ENCODE peak calls at places on chromosomes 2 and 18, in eight cellular contexts. P is tibial nerve, T is AG10803, W is esophagus squamous epithelium, V is fibroblast of lung, O is cardiac muscle cell, M is HFF-Myc, G is foreskin fibroblast. Y is an unnamed sample.

GRCh38 chr2:173401716-173402326 is 47.1 kb downstream of the CDCA7 start:
- DNase-seq in P (no peak), T (no peak), W (no peak), V (no peak), O (peak), M (no peak), G (no peak), Y (no peak)

GRCh38 chr2:224173882-224174415 is 134.9 kb upstream of the SERPINE2 start:
- DNase-seq in P (no peak), T (no peak), W (no peak), V (no peak), O (no peak), M (no peak), G (no peak), Y (no peak)

GRCh38 chr2:182951948-182952663 is 85.7 kb upstream of the FRZB start:
- DNase-seq in P (no peak), T (no peak), W (no peak), V (no peak), O (no peak), M (no peak), G (no peak), Y (no peak)

GRCh38 chr2:101435011-101435862 is 39.7 kb downstream of the RFX8 start:
- DNase-seq in P (no peak), T (peak), W (no peak), V (peak), O (peak), M (peak), G (peak), Y (no peak)

GRCh38 chr18:54772081-54772480 is 56.2 kb upstream of the RAB27B start:
- DNase-seq in P (no peak), T (peak), W (no peak), V (no peak), O (no peak), M (no peak), G (no peak), Y (no peak)

GRCh38 chr2:200650195-200650594 is 64.4 kb downstream of the AOX1 start:
- DNase-seq in P (no peak), T (peak), W (no peak), V (no peak), O (peak), M (no peak), G (no peak), Y (no peak)

GRCh38 chr18:52311331-52311730 is 28.7 kb upstream of the DCC start:
- DNase-seq in P (no peak), T (no peak), W (no peak), V (no peak), O (no peak), M (no peak), G (no peak), Y (no peak)

GRCh38 chr2:18311413-18311812 is 249.0 kb downstream of the RDH14 start:
- DNase-seq in P (no peak), T (peak), W (no peak), V (peak), O (no peak), M (peak), G (peak), Y (peak)

GRCh38 chr18:74175658-74176057 is 27.3 kb downstream of the TIMM21 start:
- DNase-seq in P (no peak), T (no peak), W (no peak), V (no peak), O (no peak), M (no peak), G (no peak), Y (no peak)

GRCh38 chr18:78891185-78891762 is 88.3 kb upstream of the SALL3 start:
- DNase-seq in P (no peak), T (no peak), W (no peak), V (no peak), O (no peak), M (no peak), G (no peak), Y (no peak)

GRCh38 chr2:134312482-134312881 is 58.6 kb downstream of the MGAT5 start:
- DNase-seq in P (no peak), T (no peak), W (no peak), V (no peak), O (no peak), M (no peak), G (no peak), Y (no peak)

GRCh38 chr2:141692829-141693228 is 438.0 kb downstream of the LRP1B start:
- DNase-seq in P (no peak), T (no peak), W (no peak), V (no peak), O (no peak), M (no peak), G (no peak), Y (no peak)

GRCh38 chr2:88754585-88755305 is 63.3 kb downstream of the RPIA start:
- DNase-seq in P (no peak), T (no peak), W (no peak), V (no peak), O (no peak), M (no peak), G (no peak), Y (no peak)

GRCh38 chr2:134173338-134174016 is 80.4 kb upstream of the MGAT5 start:
- DNase-seq in P (no peak), T (no peak), W (no peak), V (no peak), O (no peak), M (no peak), G (no peak), Y (no peak)

GRCh38 chr2:178478102-178478441 is 328 bp downstream of the FKBP7 start:
- DNase-seq in P (no peak), T (no peak), W (no peak), V (peak), O (peak), M (no peak), G (peak), Y (no peak)

GRCh38 chr2:215528555-215528954 is 92.7 kb upstream of the FN1 start:
- DNase-seq in P (no peak), T (peak), W (no peak), V (peak), O (peak), M (peak), G (peak), Y (peak)

GRCh38 chr2:55096586-55096985 is 46.3 kb upstream of the RTN4 start:
- DNase-seq in P (no peak), T (no peak), W (no peak), V (no peak), O (no peak), M (no peak), G (no peak), Y (no peak)

GRCh38 chr18:55861266-55861665 is 273.3 kb upstream of the TCF4 start:
- DNase-seq in P (no peak), T (peak), W (no peak), V (peak), O (peak), M (no peak), G (peak), Y (no peak)

DNA sequence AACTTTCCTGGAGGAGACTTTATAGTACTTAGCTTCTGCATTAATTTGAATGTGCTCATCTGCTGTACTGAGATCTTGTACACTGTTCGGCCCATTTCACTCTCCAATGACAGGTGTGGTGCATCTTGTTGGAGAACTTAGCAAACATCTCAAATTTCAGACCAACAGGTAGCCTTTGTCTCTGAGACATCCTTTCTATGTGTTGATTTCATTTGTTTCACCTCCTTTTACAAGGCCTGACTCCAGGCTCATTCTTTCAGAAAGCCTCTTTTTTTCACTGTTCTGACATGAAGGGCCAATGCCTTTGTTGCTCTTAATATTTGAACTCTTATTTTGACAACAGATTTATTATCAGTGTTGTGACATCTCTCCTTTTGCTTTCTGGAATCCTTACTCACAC is 271.8 kb upstream of the FANCL start:
- DNase-seq in P (no peak), T (no peak), W (no peak), V (no peak), O (no peak), M (no peak), G (no peak), Y (no peak)
- H3K4me3 ChIP-seq in P (no peak), T (no peak), W (no peak), V (no peak), O (no peak), M (no peak), G (no peak), Y (no peak)

DNA sequence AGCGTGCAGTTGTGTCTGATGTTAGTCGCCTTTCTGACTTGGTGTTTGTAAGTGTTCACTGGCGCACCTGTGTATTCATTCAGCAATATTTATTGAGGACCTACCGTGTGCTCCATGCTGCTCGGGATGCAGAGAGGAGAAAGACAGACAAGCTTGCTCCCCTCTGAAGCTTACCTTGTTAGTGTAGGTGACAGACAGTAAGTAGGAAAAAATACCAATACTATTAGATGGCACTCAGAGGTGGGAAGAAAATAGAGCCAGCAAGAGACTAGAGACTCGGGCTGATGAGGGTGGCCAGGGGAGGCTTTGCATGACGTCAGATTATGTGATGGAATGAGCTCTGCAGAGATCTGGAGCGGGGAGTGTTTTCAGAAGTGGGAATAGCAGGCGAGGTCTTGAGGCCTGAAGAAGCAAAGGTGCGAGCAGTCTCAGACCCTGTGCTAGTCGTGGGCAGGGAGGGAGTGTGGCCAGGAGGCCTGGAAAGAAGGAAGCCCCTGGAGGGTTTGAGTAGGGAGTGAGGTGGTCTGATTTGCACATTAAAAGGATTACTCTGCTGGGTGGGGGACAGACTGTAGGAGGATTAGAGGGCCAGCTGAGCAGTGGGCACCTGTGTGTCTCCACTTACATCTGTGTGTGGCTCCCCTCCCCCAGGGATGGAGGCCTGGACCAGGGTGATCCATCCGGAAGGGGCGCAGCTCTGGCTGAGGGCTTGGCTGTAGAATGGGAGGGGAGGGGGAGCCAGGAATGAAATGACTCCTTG is 11.8 kb downstream of the MTCL1 start:
- DNase-seq in P (no peak), T (no peak), W (no peak), V (no peak), O (no peak), M (no peak), G (no peak), Y (no peak)
- TF ChIP-seq CTCF in P (no peak), T (no peak), W (no peak), V (no peak), O (no peak), M (no peak), G (no peak), Y (no peak)

GRCh38 chr18:23587220-23587642 is 925 bp upstream of the NPC1 start:
- DNase-seq in P (no peak), T (no peak), W (no peak), V (no peak), O (no peak), M (no peak), G (no peak), Y (no peak)
- H3K4me3 ChIP-seq in P (peak), T (peak), W (peak), V (peak), O (peak), M (peak), G (peak), Y (peak)

GRCh38 chr2:29644949-29645348 is 276.4 kb downstream of the ALK start:
- DNase-seq in P (no peak), T (no peak), W (no peak), V (no peak), O (no peak), M (no peak), G (no peak), Y (no peak)
- TF ChIP-seq CTCF in P (no peak), T (no peak), W (no peak), V (no peak), O (no peak), M (no peak), G (no peak), Y (no peak)

DNA sequence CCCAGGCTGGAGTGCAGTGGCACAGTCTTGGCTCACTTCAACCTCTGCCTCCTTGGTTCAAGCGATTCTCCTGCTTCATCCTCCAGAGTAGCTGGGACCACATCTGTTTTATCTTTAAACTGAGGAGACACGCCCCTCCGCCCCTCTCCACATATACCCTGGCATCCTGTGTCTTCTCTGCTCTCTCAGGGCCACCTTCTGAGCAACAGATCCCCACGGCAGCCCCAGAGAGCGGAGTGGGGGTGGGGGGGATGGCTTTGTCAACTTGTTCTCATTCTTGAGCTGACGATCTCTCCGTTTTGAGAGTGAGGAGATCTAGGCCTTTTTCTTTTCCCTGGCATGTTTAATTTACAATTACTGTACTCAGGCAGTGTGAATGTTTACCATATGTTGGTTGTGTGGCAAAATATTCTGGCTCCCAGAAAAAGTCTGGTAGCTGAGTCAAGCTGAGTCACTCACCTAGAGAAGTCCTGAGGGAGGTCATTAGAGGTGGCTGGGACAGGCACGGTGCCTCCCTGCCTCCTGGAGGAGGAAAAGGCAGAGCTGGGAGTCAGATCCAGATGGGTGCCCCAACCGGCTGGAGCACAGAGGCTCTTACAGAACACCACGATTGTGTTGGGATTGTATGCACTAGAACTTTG is 19.5 kb upstream of the ID2 start:
- DNase-seq in P (no peak), T (peak), W (no peak), V (peak), O (peak), M (peak), G (peak), Y (peak)
- H3K4me3 ChIP-seq in P (no peak), T (peak), W (no peak), V (no peak), O (no peak), M (no peak), G (peak), Y (no peak)

GRCh38 chr2:226488034-226488433 is 311.6 kb downstream of the IRS1 start:
- DNase-seq in P (no peak), T (no peak), W (no peak), V (no peak), O (no peak), M (no peak), G (no peak), Y (no peak)

GRCh38 chr2:226489765-226490164 is 309.9 kb downstream of the IRS1 start:
- DNase-seq in P (no peak), T (peak), W (no peak), V (peak), O (peak), M (peak), G (peak), Y (peak)

GRCh38 chr2:226483745-226484619 is 315.6 kb downstream of the IRS1 start:
- DNase-seq in P (no peak), T (peak), W (no peak), V (peak), O (peak), M (no peak), G (no peak), Y (peak)

GRCh38 chr2:226490172-226490571 is 309.4 kb downstream of the IRS1 start:
- DNase-seq in P (no peak), T (no peak), W (no peak), V (peak), O (peak), M (no peak), G (no peak), Y (no peak)

GRCh38 chr2:226487573-226487972 is 312.0 kb downstream of the IRS1 start:
- DNase-seq in P (no peak), T (no peak), W (no peak), V (no peak), O (no peak), M (no peak), G (no peak), Y (no peak)
- TF ChIP-seq CTCF in P (no peak), T (no peak), W (no peak), V (no peak), O (no peak), M (no peak), G (no peak), Y (no peak)